ENCODE peak calls at places on chromosomes 11 and 22, in five cellular contexts. L, T, O, E and A are unnamed samples.
A peak's percentile ranks its signal among the peaks of the same experiment; 100 is the strongest.

GRCh38 chr22:29312218-29313125 is 3.0 kb downstream of the RASL10A start:
- DNase-seq in E (no peak), T (no peak), O (no peak), L (no peak), A (no peak)

GRCh38 chr11:46769636-46770221 is 50.7 kb downstream of the F2 start:
- DNase-seq in E (no peak), O (no peak), T (no peak), L (no peak), A (no peak)

GRCh38 chr11:100981196-100981824 is 148.3 kb downstream of the PGR start:
- DNase-seq in E (no peak), L (no peak), T (no peak), O (no peak), A (no peak)

GRCh38 chr11:83087035-83087434 is 15.3 kb upstream of the RAB30 start:
- DNase-seq in T (no peak), L (no peak), E (no peak), O (no peak), A (no peak)

GRCh38 chr11:72391638-72392423 is 42.5 kb downstream of the CLPB start:
- DNase-seq in E (no peak), T (no peak), L (no peak), O (no peak), A (no peak)

GRCh38 chr22:40243891-40244290 is 66.2 kb downstream of the TNRC6B start:
- DNase-seq in T (no peak), L (no peak), O (no peak), E (no peak), A (no peak)

GRCh38 chr22:38316340-38317236 is 645 bp downstream of the CSNK1E start:
- DNase-seq in E (peak; percentile 53), O (peak; percentile 80), T (peak; percentile 72), L (no peak), A (peak; percentile 82)

GRCh38 chr11:64096835-64097234 is 61.1 kb downstream of the FLRT1 start:
- DNase-seq in T (peak; percentile 48), E (no peak), O (peak; percentile 44), L (no peak), A (no peak)

GRCh38 chr11:26950260-26950719 is 43.6 kb upstream of the FIBIN start:
- DNase-seq in O (no peak), E (no peak), L (no peak), T (no peak), A (no peak)

GRCh38 chr11:64802370-64803162 is 448 bp downstream of the MAP4K2 start:
- DNase-seq in L (no peak), T (no peak), E (no peak), O (peak; percentile 20), A (no peak)

GRCh38 chr11:124766156-124766555 is 4.1 kb upstream of the ESAM start:
- DNase-seq in O (no peak), L (no peak), T (no peak), E (no peak), A (no peak)